ENCODE peak calls at places on chromosomes 13 and 19, in four cellular contexts. One of them, this sample, is unnamed.
A peak's percentile ranks its signal among the peaks of the same experiment; 100 is the strongest.

GRCh38 chr13:108121406-108121805 is 93.9 kb downstream of the LIG4 start:
- DNase-seq in AG10803: no peak
- DNase-seq in upper lobe of right lung: no peak
- DNase-seq in dermis microvascular lymphatic vessel endothelial cell: no peak
- DNase-seq in this sample: no peak

GRCh38 chr19:55454787-55455243 is 6.6 kb downstream of the ISOC2 start:
- DNase-seq in AG10803: peak; percentile 26
- DNase-seq in upper lobe of right lung: no peak
- DNase-seq in dermis microvascular lymphatic vessel endothelial cell: peak; percentile 52
- DNase-seq in this sample: peak; percentile 62

GRCh38 chr13:79450110-79450509 is 30.8 kb upstream of the NDFIP2 start:
- DNase-seq in AG10803: no peak
- DNase-seq in upper lobe of right lung: no peak
- DNase-seq in dermis microvascular lymphatic vessel endothelial cell: no peak
- DNase-seq in this sample: no peak

GRCh38 chr13:51793570-51794273 is 10.2 kb downstream of the DHRS12 start:
- DNase-seq in AG10803: peak; percentile 68
- DNase-seq in upper lobe of right lung: no peak
- DNase-seq in dermis microvascular lymphatic vessel endothelial cell: peak; percentile 75
- DNase-seq in this sample: no peak

GRCh38 chr19:32040246-32040645 is 305.2 kb upstream of the ZNF507 start:
- DNase-seq in AG10803: no peak
- DNase-seq in upper lobe of right lung: no peak
- DNase-seq in dermis microvascular lymphatic vessel endothelial cell: no peak
- DNase-seq in this sample: no peak

GRCh38 chr13:26029581-26030136 is 22.2 kb downstream of the SHISA2 start:
- DNase-seq in AG10803: no peak
- DNase-seq in upper lobe of right lung: no peak
- DNase-seq in dermis microvascular lymphatic vessel endothelial cell: no peak
- DNase-seq in this sample: no peak

GRCh38 chr19:47729799-47730520 is 15.4 kb upstream of the NOP53 start:
- DNase-seq in AG10803: no peak
- DNase-seq in upper lobe of right lung: peak; percentile 94
- DNase-seq in dermis microvascular lymphatic vessel endothelial cell: peak; percentile 95
- DNase-seq in this sample: peak; percentile 56

GRCh38 chr19:50794074-50794777 is 4.0 kb downstream of the ACP4 start:
- DNase-seq in AG10803: no peak
- DNase-seq in upper lobe of right lung: no peak
- DNase-seq in dermis microvascular lymphatic vessel endothelial cell: no peak
- DNase-seq in this sample: no peak

GRCh38 chr19:35457173-35457572 is 9.1 kb downstream of the FFAR2 start:
- DNase-seq in AG10803: no peak
- DNase-seq in upper lobe of right lung: no peak
- DNase-seq in dermis microvascular lymphatic vessel endothelial cell: no peak
- DNase-seq in this sample: no peak

GRCh38 chr13:28099396-28100148 is 804 bp downstream of the FLT3 start:
- DNase-seq in AG10803: no peak
- DNase-seq in upper lobe of right lung: no peak
- DNase-seq in dermis microvascular lymphatic vessel endothelial cell: no peak
- DNase-seq in this sample: peak; percentile 50

GRCh38 chr13:20313896-20314295 is 81.8 kb upstream of the GJB6 start:
- DNase-seq in AG10803: no peak
- DNase-seq in upper lobe of right lung: no peak
- DNase-seq in dermis microvascular lymphatic vessel endothelial cell: no peak
- DNase-seq in this sample: no peak

GRCh38 chr13:41652735-41653361 is 195.5 kb downstream of the RGCC start:
- DNase-seq in AG10803: peak; percentile 78
- DNase-seq in upper lobe of right lung: no peak
- DNase-seq in dermis microvascular lymphatic vessel endothelial cell: peak; percentile 77
- DNase-seq in this sample: peak; percentile 49

GRCh38 chr13:100646030-100646673 is 28.4 kb downstream of the TMTC4 start:
- DNase-seq in AG10803: peak; percentile 20
- DNase-seq in upper lobe of right lung: no peak
- DNase-seq in dermis microvascular lymphatic vessel endothelial cell: peak; percentile 58
- DNase-seq in this sample: peak; percentile 42

GRCh38 chr13:113849546-113849945 is 14.3 kb downstream of the GAS6 start:
- DNase-seq in AG10803: no peak
- DNase-seq in upper lobe of right lung: no peak
- DNase-seq in dermis microvascular lymphatic vessel endothelial cell: no peak
- DNase-seq in this sample: no peak

GRCh38 chr13:113929628-113930615 is 44.0 kb downstream of the C13orf46 start:
- DNase-seq in AG10803: peak; percentile 65
- DNase-seq in upper lobe of right lung: peak; percentile 57
- DNase-seq in dermis microvascular lymphatic vessel endothelial cell: no peak
- DNase-seq in this sample: peak; percentile 42

GRCh38 chr19:4539697-4540581 is at the start of gene LRG1:
- DNase-seq in AG10803: no peak
- DNase-seq in upper lobe of right lung: peak; percentile 90
- DNase-seq in dermis microvascular lymphatic vessel endothelial cell: peak; percentile 38
- DNase-seq in this sample: no peak

GRCh38 chr13:37059136-37059847 is at the start of gene SUPT20H:
- DNase-seq in AG10803: peak; percentile 90
- DNase-seq in upper lobe of right lung: peak; percentile 98
- DNase-seq in dermis microvascular lymphatic vessel endothelial cell: peak; percentile 93
- DNase-seq in this sample: peak; percentile 91

GRCh38 chr19:17103177-17103576 is 27.6 kb downstream of the MYO9B start:
- DNase-seq in AG10803: no peak
- DNase-seq in upper lobe of right lung: no peak
- DNase-seq in dermis microvascular lymphatic vessel endothelial cell: peak; percentile 47
- DNase-seq in this sample: no peak

GRCh38 chr13:107883561-107884175 is 331.7 kb downstream of the LIG4 start:
- DNase-seq in AG10803: peak; percentile 29
- DNase-seq in upper lobe of right lung: no peak
- DNase-seq in dermis microvascular lymphatic vessel endothelial cell: no peak
- DNase-seq in this sample: no peak

GRCh38 chr13:114009590-114010400 is 35.9 kb upstream of the C13orf46 start:
- DNase-seq in AG10803: no peak
- DNase-seq in upper lobe of right lung: no peak
- DNase-seq in dermis microvascular lymphatic vessel endothelial cell: no peak
- DNase-seq in this sample: no peak